ENCODE peak calls at places on chromosome 6, in six cellular contexts. S, N, U, B, T and K are unnamed samples.

GRCh38 chr6:37807656-37808055 is 11.9 kb upstream of the ZFAND3 start:
- DNase-seq in S (no peak), N (no peak), U (no peak), B (no peak), T (no peak), K (no peak)

GRCh38 chr6:37454420-37455125 is 21.6 kb downstream of the CMTR1 start:
- DNase-seq in S (no peak), N (no peak), U (no peak), B (no peak), T (no peak), K (no peak)

GRCh38 chr6:110518281-110518623 is 41.8 kb upstream of the SLC22A16 start:
- DNase-seq in S (no peak), N (no peak), U (no peak), B (no peak), T (no peak), K (no peak)

GRCh38 chr6:34316442-34317171 is 67.8 kb upstream of the SMIM29 start:
- DNase-seq in S (no peak), N (no peak), U (no peak), B (no peak), T (no peak), K (no peak)

GRCh38 chr6:27157461-27158315 is 89.8 kb upstream of the PRSS16 start:
- DNase-seq in S (no peak), N (peak), U (peak), B (peak), T (no peak), K (peak)

GRCh38 chr6:117441824-117442264 is 16.1 kb upstream of the ROS1 start:
- DNase-seq in S (peak), N (no peak), U (no peak), B (no peak), T (no peak), K (no peak)

GRCh38 chr6:45084257-45084656 is 243.9 kb upstream of the RUNX2 start:
- DNase-seq in S (no peak), N (no peak), U (no peak), B (no peak), T (no peak), K (no peak)

GRCh38 chr6:160221423-160221822 is 37.2 kb downstream of the SLC22A2 start:
- DNase-seq in S (peak), N (no peak), U (no peak), B (no peak), T (no peak), K (no peak)

GRCh38 chr6:139060332-139060731 is 31.8 kb downstream of the ABRACL start:
- DNase-seq in S (peak), N (no peak), U (no peak), B (peak), T (no peak), K (no peak)

GRCh38 chr6:54697423-54697822 is 149.1 kb upstream of the FAM83B start:
- DNase-seq in S (peak), N (no peak), U (no peak), B (peak), T (no peak), K (no peak)

GRCh38 chr6:30322527-30323501 is 3.9 kb upstream of the TRIM39 start:
- DNase-seq in S (no peak), N (no peak), U (no peak), B (no peak), T (no peak), K (no peak)

GRCh38 chr6:111642463-111643158 is 36.9 kb upstream of the TRAF3IP2 start:
- DNase-seq in S (peak), N (peak), U (peak), B (peak), T (no peak), K (peak)

GRCh38 chr6:44292661-44293365 is 20.3 kb downstream of the AARS2 start:
- DNase-seq in S (no peak), N (no peak), U (no peak), B (no peak), T (no peak), K (no peak)

GRCh38 chr6:24854077-24854670 is 55.5 kb upstream of the ARMH2 start:
- DNase-seq in S (no peak), N (no peak), U (no peak), B (no peak), T (no peak), K (no peak)

DNA sequence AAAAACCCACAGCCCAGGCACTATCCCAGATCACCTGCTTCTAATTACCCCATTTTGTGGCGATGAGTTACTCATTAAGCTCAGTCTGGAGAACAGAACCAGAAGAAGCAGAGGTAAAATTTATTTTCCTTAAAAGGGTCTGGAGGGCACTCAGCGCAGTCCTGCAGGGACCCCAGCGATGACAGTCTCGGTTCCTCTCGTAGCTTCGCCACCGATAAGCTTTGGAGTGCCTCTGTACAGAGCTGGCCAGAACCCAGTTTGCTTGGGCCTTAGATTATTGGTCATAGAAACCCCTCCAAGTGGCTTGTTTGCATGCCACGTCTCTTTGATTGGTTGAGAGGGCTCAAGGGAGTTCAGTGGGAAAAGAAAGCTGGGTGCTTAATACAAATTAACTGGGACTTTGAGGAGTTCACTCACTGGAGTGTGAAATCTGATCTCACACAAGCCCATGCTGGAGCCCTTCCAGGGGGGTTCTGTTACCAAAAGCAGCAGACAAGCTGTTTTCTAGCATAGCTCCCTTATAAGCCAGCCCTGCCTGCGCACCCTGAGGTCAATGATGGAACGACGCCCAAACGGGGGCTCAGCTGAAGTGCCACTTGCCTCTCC is 158.5 kb upstream of the ARID1B start:
- DNase-seq in S (no peak), N (no peak), U (no peak), B (no peak), T (no peak), K (no peak)
- TF ChIP-seq CTCF in S (no peak), N (no peak), U (no peak), B (no peak), T (peak), K (no peak)

GRCh38 chr6:132259070-132259469 is 142.2 kb downstream of the MOXD1 start:
- DNase-seq in S (no peak), N (no peak), U (no peak), B (peak), T (no peak), K (no peak)
- TF ChIP-seq CTCF in S (no peak), N (peak), U (no peak), B (peak), T (peak), K (peak)

DNA sequence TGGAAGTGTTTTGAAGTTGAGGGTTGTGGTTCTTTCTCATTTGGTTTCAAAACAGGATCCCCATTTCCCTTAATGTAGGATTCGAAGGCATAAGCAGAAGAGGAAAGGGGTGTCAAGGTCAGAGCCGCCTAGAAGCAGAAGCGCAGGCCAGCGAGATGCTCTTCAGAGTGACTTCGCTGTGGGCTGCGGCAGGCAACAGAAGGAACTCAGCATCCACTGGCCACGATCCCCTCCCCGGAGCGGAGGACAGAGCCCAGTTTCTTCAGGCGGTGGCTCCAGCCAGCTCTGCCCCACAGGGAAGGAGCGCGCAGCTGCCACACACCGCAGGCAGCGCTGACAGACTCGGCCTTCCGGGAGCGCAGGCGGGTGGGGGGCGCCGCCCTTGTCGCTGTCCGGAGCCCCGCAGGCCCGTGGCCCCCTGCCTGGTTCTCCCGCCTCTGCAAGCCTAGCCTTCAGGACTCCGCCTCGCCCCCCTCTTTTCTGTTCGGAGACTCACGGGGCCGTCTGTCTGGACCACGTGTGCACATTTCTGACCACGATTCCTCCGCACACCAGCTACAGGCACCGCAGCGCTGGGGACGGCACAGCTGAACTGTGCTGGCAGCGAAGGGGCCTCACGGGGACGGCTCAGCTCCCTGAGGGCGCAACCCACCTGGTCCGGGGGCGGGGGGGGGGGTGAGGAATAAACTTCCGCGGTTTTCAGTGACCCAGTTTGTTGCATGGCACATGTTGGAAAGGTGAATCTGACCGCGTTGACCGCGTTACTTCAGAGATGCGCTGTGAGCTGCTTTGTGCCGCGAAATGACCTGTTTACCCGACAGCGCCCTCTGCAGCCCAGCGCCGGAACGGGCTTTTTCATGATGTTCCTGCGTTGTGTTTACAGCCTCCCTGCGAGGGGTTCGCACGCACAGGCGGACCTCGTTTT is 26.1 kb downstream of the TTLL2 start:
- DNase-seq in S (peak), N (peak), U (peak), B (peak), T (peak), K (peak)
- TF ChIP-seq CTCF in S (peak), N (peak), U (peak), B (peak), T (peak), K (peak)

GRCh38 chr6:15248451-15249370 is 2.8 kb downstream of the JARID2 start:
- DNase-seq in S (peak), N (peak), U (peak), B (no peak), T (peak), K (peak)
- TF ChIP-seq CTCF in S (no peak), N (peak), U (no peak), B (peak), T (peak), K (no peak)

DNA sequence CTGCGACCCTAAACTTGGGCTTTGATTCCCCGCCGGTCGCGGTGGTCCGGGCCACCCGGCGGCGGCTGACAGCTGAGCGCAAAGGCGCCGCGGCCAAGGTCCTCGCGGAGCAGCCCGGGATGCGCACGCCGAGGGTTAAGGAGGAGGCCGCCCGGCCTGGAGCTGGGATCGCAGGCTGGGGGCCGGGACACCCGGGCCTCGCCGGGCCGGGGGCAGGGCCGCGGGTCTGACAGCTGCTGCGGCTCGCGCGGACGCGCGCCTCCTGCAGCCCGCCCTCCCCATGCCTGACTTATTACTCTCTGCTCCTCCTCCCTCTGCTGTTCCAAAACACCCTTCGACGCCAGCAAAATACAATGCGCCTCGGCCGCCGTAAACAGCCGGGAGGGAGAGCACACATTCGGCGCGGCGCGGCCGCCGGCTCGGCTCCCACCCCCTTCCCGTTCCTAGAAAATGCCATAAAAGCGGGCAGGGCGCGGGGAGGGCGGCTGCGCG is 743 bp downstream of the BACH2 start:
- DNase-seq in S (peak), N (peak), U (peak), B (peak), T (peak), K (peak)
- TF ChIP-seq CTCF in S (no peak), N (no peak), U (no peak), B (no peak), T (no peak), K (no peak)

GRCh38 chr6:166443166-166443565 is 60.4 kb upstream of the MPC1 start:
- DNase-seq in S (no peak), N (peak), U (no peak), B (no peak), T (no peak), K (no peak)
- TF ChIP-seq CTCF in S (no peak), N (no peak), U (no peak), B (no peak), T (no peak), K (no peak)